ENCODE peak calls at places on chromosomes 3 and 15, in four cellular contexts. T is colonic mucosa, A is neural progenitor cell, S is H1. D is an unnamed sample.

GRCh38 chr3:8663177-8664061 is 18.8 kb upstream of the SSUH2 start:
- DNase-seq in T (peak; percentile 65), A (peak; percentile 90), S (peak; percentile 94), D (peak; percentile 93)

GRCh38 chr3:101862453-101863165 is 13.3 kb downstream of the NFKBIZ start:
- DNase-seq in T (no peak), A (no peak), S (no peak), D (no peak)

GRCh38 chr3:174633342-174633741 is 225.8 kb upstream of the NAALADL2 start:
- DNase-seq in T (no peak), A (no peak), S (no peak), D (no peak)

GRCh38 chr3:24299801-24300626 is 194.6 kb downstream of the THRB start:
- DNase-seq in T (no peak), A (no peak), S (no peak), D (peak; percentile 16)

GRCh38 chr3:27943106-27943505 is 221.0 kb upstream of the EOMES start:
- DNase-seq in T (peak; percentile 19), A (peak; percentile 59), S (peak; percentile 55), D (peak; percentile 35)

GRCh38 chr3:31621314-31621713 is 88.6 kb downstream of the STT3B start:
- DNase-seq in T (no peak), A (no peak), S (no peak), D (no peak)

GRCh38 chr3:153029350-153029749 is 132.7 kb upstream of the RAP2B start:
- DNase-seq in T (no peak), A (no peak), S (no peak), D (peak; percentile 18)

GRCh38 chr3:19485267-19485666 is 337.0 kb downstream of the KCNH8 start:
- DNase-seq in T (no peak), A (no peak), S (no peak), D (no peak)

GRCh38 chr3:62154457-62155148 is 218.7 kb downstream of the FEZF2 start:
- DNase-seq in T (no peak), A (no peak), S (no peak), D (no peak)

GRCh38 chr15:28930011-28930410 is 44.2 kb downstream of the APBA2 start:
- DNase-seq in T (no peak), A (no peak), S (no peak), D (no peak)

GRCh38 chr3:5426094-5426883 is 238.8 kb downstream of the EDEM1 start:
- DNase-seq in T (peak; percentile 86), A (peak; percentile 92), S (peak; percentile 95), D (peak; percentile 93)

GRCh38 chr3:176690470-176690869 is 506.8 kb downstream of the TBL1XR1 start:
- DNase-seq in T (no peak), A (no peak), S (no peak), D (peak; percentile 41)

GRCh38 chr3:177894021-177894690 is 642.1 kb upstream of the KCNMB2 start:
- DNase-seq in T (no peak), A (no peak), S (no peak), D (no peak)

GRCh38 chr3:141020139-141020940 is 30.8 kb upstream of the SPSB4 start:
- DNase-seq in T (no peak), A (no peak), S (no peak), D (no peak)

GRCh38 chr15:78082106-78082742 is 4.7 kb upstream of the TBC1D2B start:
- DNase-seq in T (peak; percentile 57), A (no peak), S (no peak), D (no peak)

GRCh38 chr3:73623996-73624362 is 762 bp downstream of the PDZRN3 start:
- DNase-seq in T (peak; percentile 35), A (peak; percentile 92), S (peak; percentile 79), D (peak; percentile 83)

GRCh38 chr3:12454076-12454807 is 30.0 kb upstream of the TSEN2 start:
- DNase-seq in T (no peak), A (peak; percentile 62), S (no peak), D (no peak)

GRCh38 chr3:129575233-129575986 is 31.1 kb downstream of the PLXND1 start:
- DNase-seq in T (no peak), A (no peak), S (no peak), D (no peak)

GRCh38 chr3:194265505-194265892 is 85.6 kb downstream of the CPN2 start:
- DNase-seq in T (peak; percentile 64), A (peak; percentile 28), S (no peak), D (no peak)

GRCh38 chr3:172808969-172809546 is 58.5 kb downstream of the ECT2 start:
- DNase-seq in T (no peak), A (peak; percentile 33), S (no peak), D (peak; percentile 66)

GRCh38 chr15:52523192-52523591 is 5.5 kb downstream of the MYO5A start:
- DNase-seq in T (no peak), A (no peak), S (no peak), D (no peak)

GRCh38 chr3:37986479-37987314 is 3.9 kb upstream of the VILL start:
- DNase-seq in T (peak; percentile 96), A (no peak), S (no peak), D (peak; percentile 93)

GRCh38 chr3:194723846-194724618 is 38.3 kb downstream of the FAM43A start:
- DNase-seq in T (no peak), A (no peak), S (no peak), D (no peak)

GRCh38 chr3:197490098-197490497 is 65.7 kb downstream of the BDH1 start:
- DNase-seq in T (no peak), A (no peak), S (no peak), D (peak; percentile 23)

DNA sequence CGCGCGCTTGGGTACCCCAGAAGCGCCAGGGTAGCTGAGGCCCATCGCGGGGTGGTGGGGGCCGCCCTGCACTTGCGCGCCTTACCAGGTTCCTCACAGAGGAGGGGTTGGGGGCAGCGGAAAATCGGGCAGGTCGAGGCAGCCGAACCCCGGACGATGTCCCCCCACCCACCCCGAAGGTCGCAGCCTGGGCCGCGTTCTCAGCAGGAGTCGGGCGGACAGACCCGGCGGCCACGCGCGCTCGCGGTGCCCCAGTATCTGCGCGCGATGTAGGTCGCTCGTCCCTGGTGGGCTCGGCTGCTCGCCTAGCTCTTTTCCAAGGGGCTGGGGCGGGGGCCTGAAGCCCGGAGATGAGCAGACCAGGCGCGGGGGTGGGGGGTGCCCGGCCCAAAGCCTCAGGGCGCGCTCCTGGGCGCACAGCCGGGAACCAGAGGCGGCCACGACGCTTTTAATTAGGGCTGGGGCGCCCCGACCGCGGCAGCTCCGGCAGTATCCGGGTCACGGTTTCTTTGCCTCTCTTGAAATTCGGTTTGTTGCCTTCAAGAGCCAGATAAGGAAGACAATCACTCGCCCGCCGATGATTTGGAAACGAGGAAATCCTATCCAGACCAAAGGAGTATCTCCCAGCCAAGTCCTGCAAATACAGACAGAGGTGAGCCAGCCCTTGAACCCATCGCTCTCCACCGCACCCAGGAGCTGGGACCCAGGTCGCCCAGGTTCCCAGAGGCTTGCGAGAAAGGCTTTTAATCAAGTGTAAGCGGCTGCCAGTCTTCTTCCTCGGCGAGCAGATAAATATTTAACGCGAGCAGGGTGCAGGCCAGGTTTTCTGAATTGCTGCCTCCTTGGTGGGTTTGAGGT is 4.6 kb downstream of the SKOR1 start:
- DNase-seq in T (no peak), A (peak; percentile 41), S (peak; percentile 52), D (no peak)
- H3K4me1 ChIP-seq in T (peaks cover 35% of the 10 kb centered on the region), A (peaks cover 56% of the 10 kb centered on the region), S (peaks cover 43% of the 10 kb centered on the region), D (peaks cover 64% of the 10 kb centered on the region)

GRCh38 chr3:149384911-149385321 is 7.5 kb upstream of the TM4SF1 start:
- DNase-seq in T (no peak), A (no peak), S (no peak), D (no peak)
- H3K4me1 ChIP-seq in T (peaks cover 14% of the 10 kb centered on the region), A (no peaks in the 10 kb centered on the region), S (no peaks in the 10 kb centered on the region), D (peaks cover 48% of the 10 kb centered on the region)

GRCh38 chr15:89409993-89410767 is 75.6 kb upstream of the POLG start:
- DNase-seq in T (no peak), A (peak; percentile 33), S (no peak), D (no peak)

GRCh38 chr15:89406756-89407650 is 72.4 kb upstream of the POLG start:
- DNase-seq in T (no peak), A (peak; percentile 72), S (no peak), D (no peak)

GRCh38 chr15:89406218-89406716 is 71.6 kb upstream of the POLG start:
- DNase-seq in T (no peak), A (peak; percentile 30), S (no peak), D (no peak)

GRCh38 chr15:89409184-89409992 is 74.8 kb upstream of the POLG start:
- DNase-seq in T (no peak), A (peak; percentile 56), S (no peak), D (no peak)

GRCh38 chr15:89408512-89409183 is 74.0 kb upstream of the POLG start:
- DNase-seq in T (no peak), A (peak; percentile 27), S (no peak), D (no peak)
- H3K4me1 ChIP-seq in T (peaks cover 5% of the 10 kb centered on the region), A (peaks cover 55% of the 10 kb centered on the region), S (peaks cover 61% of the 10 kb centered on the region), D (peaks cover 7% of the 10 kb centered on the region)

DNA sequence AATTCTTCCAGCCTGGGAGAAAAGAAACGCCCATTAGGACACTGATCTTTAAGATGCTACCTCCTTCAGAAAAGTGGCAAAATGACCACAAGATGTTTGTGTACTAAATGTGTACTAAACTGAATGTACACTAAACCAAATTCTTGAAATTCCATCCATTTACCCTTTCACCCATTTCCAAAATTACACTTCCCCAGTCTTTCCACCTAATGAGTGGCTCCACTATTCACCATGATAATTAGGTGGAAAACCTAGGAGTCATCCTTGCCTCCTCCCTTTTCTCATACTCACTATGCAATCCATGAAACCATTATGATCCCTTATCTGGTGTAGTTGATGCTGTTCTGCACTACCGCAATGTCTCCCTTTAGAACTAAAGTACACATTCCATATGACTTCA is 452.1 kb upstream of the THBS1 start:
- DNase-seq in T (no peak), A (no peak), S (no peak), D (no peak)
- H3K4me1 ChIP-seq in T (no peaks in the 10 kb centered on the region), A (peaks cover 9% of the 10 kb centered on the region), S (peaks cover 6% of the 10 kb centered on the region), D (peaks cover 28% of the 10 kb centered on the region)